ENCODE peak calls at places on chromosome 9, in four cellular contexts. E, Y, P and I are unnamed samples. For H3K36me3 and H3K4me1, the result is how much of the 10 kb centered on the place peaks cover.

GRCh38 chr9:30609713-30610112 is 1774.7 kb upstream of the ACO1 start:
- DNase-seq in E (no peak), Y (no peak), P (no peak), I (no peak)

GRCh38 chr9:94804917-94805544 is 78.5 kb downstream of the AOPEP start:
- DNase-seq in Y (peak), E (no peak), P (no peak), I (no peak)

GRCh38 chr9:114737118-114737517 is 55.1 kb upstream of the TEX48 start:
- DNase-seq in P (no peak), Y (no peak), E (no peak), I (peak)

GRCh38 chr9:128026255-128027165 is 40.6 kb downstream of the NAIF1 start:
- DNase-seq in Y (no peak), P (no peak), E (peak), I (no peak)

GRCh38 chr9:81686614-81687520 is 2.5 kb downstream of the TLE1 start:
- DNase-seq in P (peak), Y (peak), E (peak), I (peak)

GRCh38 chr9:32431940-32432555 is 47.6 kb downstream of the ACO1 start:
- DNase-seq in Y (peak), E (peak), P (no peak), I (peak)

GRCh38 chr9:79060726-79061125 is 511.0 kb upstream of the TLE4 start:
- DNase-seq in Y (peak), E (no peak), P (no peak), I (no peak)

GRCh38 chr9:108854641-108855528 is 901 bp downstream of the ACTL7B start:
- DNase-seq in P (no peak), Y (no peak), E (no peak), I (no peak)

GRCh38 chr9:120366646-120367019 is 213.3 kb downstream of the CDK5RAP2 start:
- DNase-seq in E (no peak), P (no peak), Y (peak), I (peak)

GRCh38 chr9:90393355-90394152 is 249.1 kb downstream of the DIRAS2 start:
- DNase-seq in Y (no peak), P (no peak), E (no peak), I (peak)

GRCh38 chr9:34086889-34087288 is 38.2 kb upstream of the UBAP2 start:
- DNase-seq in E (no peak), Y (no peak), P (no peak), I (no peak)

GRCh38 chr9:110170728-110171257 is 37.2 kb downstream of the C9orf152 start:
- DNase-seq in Y (no peak), P (no peak), E (no peak), I (no peak)

GRCh38 chr9:129281506-129282145 is 103.6 kb upstream of the IER5L start:
- DNase-seq in Y (no peak), P (peak), E (peak), I (no peak)

GRCh38 chr9:135615666-135616620 is 23.4 kb downstream of the GLT6D1 start:
- DNase-seq in E (no peak), P (no peak), Y (no peak), I (no peak)
- TF ChIP-seq CTCF in E (no peak), P (no peak), Y (no peak), I (peak)

GRCh38 chr9:37437010-37437409 is 14.5 kb downstream of the GRHPR start:
- DNase-seq in Y (no peak), P (no peak), E (no peak), I (no peak)
- H3K36me3 ChIP-seq in Y (under half), P (half or more), E (under half), I (under half)

DNA sequence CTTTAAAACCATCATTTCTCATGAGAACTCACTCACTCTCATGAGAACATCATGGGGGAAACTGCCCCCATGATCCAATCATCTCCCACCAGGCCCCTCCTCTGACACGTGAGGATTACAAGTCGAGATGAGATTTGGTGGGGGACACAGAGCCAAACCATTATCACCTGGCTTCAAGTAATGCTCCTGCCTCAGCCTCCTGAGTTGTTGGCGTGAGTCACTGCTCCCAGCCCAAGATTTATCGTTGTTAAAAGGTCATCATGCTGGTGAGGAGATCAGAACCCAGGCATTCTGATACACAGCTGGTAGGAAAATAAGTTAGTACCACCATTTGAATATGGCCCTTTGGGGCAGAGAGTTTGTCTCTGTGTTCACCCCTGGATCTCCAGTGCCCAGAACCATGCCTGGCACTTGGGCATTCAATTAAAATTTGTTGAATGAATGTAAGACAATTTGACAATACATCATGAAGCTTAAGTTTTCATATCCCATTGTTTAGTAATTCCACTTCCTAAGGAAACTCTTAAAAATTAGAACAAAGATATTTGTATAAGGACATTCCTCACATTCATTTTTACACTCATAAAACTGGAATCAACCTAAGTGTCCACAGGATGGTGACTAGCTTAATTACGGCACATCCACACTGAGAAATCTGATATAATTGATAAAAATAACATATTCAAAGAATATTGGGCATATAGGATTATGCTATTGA is 58.0 kb upstream of the COL15A1 start:
- DNase-seq in P (no peak), Y (no peak), E (no peak), I (no peak)
- H3K4me1 ChIP-seq in P (under half), Y (under half), E (under half), I (under half)

DNA sequence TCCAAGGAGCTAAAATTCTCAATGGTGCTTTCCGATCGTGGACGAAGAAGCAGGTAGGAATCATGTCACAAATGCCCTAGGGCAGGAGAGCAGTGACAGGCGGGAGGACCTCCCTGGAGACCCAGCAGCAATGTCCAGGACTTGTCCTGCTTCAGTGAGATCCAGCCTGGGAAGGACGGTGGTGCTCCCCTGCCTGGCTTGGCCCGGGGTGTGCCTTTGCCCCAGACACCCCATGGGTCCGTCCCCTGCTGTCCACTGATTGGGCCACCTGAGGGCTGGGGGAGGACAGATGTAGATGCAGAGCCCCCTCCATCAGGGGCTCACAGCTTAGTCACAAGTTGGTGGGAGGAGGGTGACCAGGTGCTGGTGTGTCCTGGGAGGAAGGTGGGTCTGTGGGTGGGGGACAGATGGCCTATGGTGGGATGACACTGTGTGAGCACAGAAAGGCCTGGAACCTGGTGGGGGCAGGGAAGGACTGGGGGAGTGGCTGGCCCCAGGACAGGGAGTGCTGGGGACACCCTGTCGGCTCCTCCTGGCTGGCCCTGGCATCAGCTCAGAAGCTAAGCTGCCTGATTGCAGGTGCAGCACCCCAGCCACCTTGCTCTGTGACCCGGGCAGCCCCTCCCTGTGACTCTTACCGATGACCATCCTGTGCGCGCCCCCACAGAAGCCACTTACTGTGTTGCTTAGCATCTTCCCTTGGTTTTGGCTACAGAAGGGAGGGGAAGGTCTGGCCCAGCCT is 82.0 kb downstream of the PHF2 start:
- DNase-seq in P (peak), Y (no peak), E (no peak), I (no peak)
- TF ChIP-seq CTCF in P (no peak), Y (no peak), E (no peak), I (no peak)

GRCh38 chr9:23662320-23662719 is 163.7 kb downstream of the ELAVL2 start:
- DNase-seq in P (no peak), Y (no peak), E (no peak), I (no peak)

GRCh38 chr9:23665051-23665450 is 161.0 kb downstream of the ELAVL2 start:
- DNase-seq in E (no peak), P (no peak), Y (no peak), I (no peak)

GRCh38 chr9:23663125-23663524 is 162.9 kb downstream of the ELAVL2 start:
- DNase-seq in E (no peak), Y (no peak), P (no peak), I (no peak)

GRCh38 chr9:23663536-23663935 is 162.5 kb downstream of the ELAVL2 start:
- DNase-seq in E (peak), Y (peak), P (no peak), I (no peak)

DNA sequence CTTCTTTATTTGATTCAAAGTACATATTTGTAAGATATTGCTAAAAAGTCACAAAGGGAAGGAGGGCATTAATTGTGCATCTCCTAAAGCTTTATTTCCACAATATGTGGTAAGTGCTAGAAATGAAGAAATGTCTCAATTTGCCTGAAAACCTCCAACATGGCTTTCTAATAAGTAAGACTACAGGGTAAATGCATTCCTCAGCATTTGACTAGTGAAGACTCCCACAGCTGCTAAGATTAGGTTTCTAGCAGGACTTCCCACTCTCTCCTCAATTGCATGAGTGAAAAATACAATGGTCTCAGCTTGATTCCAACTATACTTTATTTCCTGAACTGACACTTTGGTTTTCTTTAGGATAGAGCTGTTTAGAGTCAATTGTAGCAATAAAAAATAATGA is 162.1 kb downstream of the ELAVL2 start:
- DNase-seq in E (no peak), P (no peak), Y (peak), I (no peak)
- H3K36me3 ChIP-seq in E (under half), P (under half), Y (under half), I (under half)

GRCh38 chr9:112831969-112832368 is 58.7 kb downstream of the SLC46A2 start:
- DNase-seq in Y (no peak), E (no peak), P (no peak), I (no peak)
- H3K4me1 ChIP-seq in Y (under half), E (under half), P (under half), I (under half)